ENCODE peak calls at places on chromosomes 4 and X, in nine cellular contexts. One of them, this sample, is unnamed.

GRCh38 chrX:22234380-22234779 is 38.3 kb upstream of the CBLL2 start:
- DNase-seq in kidney epithelial cell: no peak
- DNase-seq in CD14-positive monocyte: no peak
- DNase-seq in GM13977: no peak
- DNase-seq in IMR-90: no peak
- DNase-seq in GM23338: no peak
- DNase-seq in A549: no peak
- DNase-seq in left lung: no peak
- DNase-seq in tibial artery: no peak
- DNase-seq in this sample: no peak

GRCh38 chr4:176443117-176443516 is 123.4 kb downstream of the SPCS3 start:
- DNase-seq in left lung: no peak
- DNase-seq in GM13977: no peak
- DNase-seq in tibial artery: no peak
- DNase-seq in A549: peak
- DNase-seq in CD14-positive monocyte: no peak
- DNase-seq in IMR-90: peak
- DNase-seq in kidney epithelial cell: peak
- DNase-seq in GM23338: no peak
- DNase-seq in this sample: no peak

GRCh38 chrX:39928704-39929439 is 168.9 kb downstream of the BCOR start:
- DNase-seq in kidney epithelial cell: no peak
- DNase-seq in IMR-90: no peak
- DNase-seq in left lung: no peak
- DNase-seq in GM23338: no peak
- DNase-seq in GM13977: no peak
- DNase-seq in tibial artery: no peak
- DNase-seq in CD14-positive monocyte: no peak
- DNase-seq in A549: peak
- DNase-seq in this sample: no peak

GRCh38 chrX:103413981-103414380 is 37.6 kb downstream of the BEX3 start:
- DNase-seq in CD14-positive monocyte: no peak
- DNase-seq in GM13977: no peak
- DNase-seq in tibial artery: no peak
- DNase-seq in A549: no peak
- DNase-seq in IMR-90: no peak
- DNase-seq in left lung: no peak
- DNase-seq in GM23338: no peak
- DNase-seq in kidney epithelial cell: no peak
- DNase-seq in this sample: no peak

GRCh38 chr4:46856347-46856746 is 52.7 kb downstream of the COX7B2 start:
- DNase-seq in IMR-90: peak
- DNase-seq in tibial artery: no peak
- DNase-seq in A549: no peak
- DNase-seq in left lung: no peak
- DNase-seq in kidney epithelial cell: no peak
- DNase-seq in CD14-positive monocyte: no peak
- DNase-seq in GM23338: no peak
- DNase-seq in GM13977: no peak
- DNase-seq in this sample: no peak

GRCh38 chr4:96260071-96260682 is 420.3 kb downstream of the PDHA2 start:
- DNase-seq in kidney epithelial cell: no peak
- DNase-seq in GM23338: peak
- DNase-seq in tibial artery: no peak
- DNase-seq in A549: no peak
- DNase-seq in left lung: no peak
- DNase-seq in IMR-90: no peak
- DNase-seq in GM13977: no peak
- DNase-seq in CD14-positive monocyte: no peak
- DNase-seq in this sample: no peak

GRCh38 chr4:108601517-108601916 is 18.9 kb upstream of the RPL34 start:
- DNase-seq in left lung: no peak
- DNase-seq in CD14-positive monocyte: no peak
- DNase-seq in tibial artery: no peak
- DNase-seq in GM13977: no peak
- DNase-seq in IMR-90: no peak
- DNase-seq in kidney epithelial cell: no peak
- DNase-seq in A549: no peak
- DNase-seq in GM23338: no peak
- DNase-seq in this sample: no peak

GRCh38 chr4:25760518-25761157 is 102.2 kb downstream of the SEL1L3 start:
- DNase-seq in GM23338: no peak
- DNase-seq in A549: no peak
- DNase-seq in left lung: no peak
- DNase-seq in tibial artery: no peak
- DNase-seq in CD14-positive monocyte: peak
- DNase-seq in IMR-90: peak
- DNase-seq in kidney epithelial cell: no peak
- DNase-seq in GM13977: no peak
- DNase-seq in this sample: no peak

GRCh38 chr4:108045687-108046024 is 56.0 kb downstream of the HADH start:
- DNase-seq in IMR-90: no peak
- DNase-seq in GM13977: no peak
- DNase-seq in CD14-positive monocyte: no peak
- DNase-seq in GM23338: no peak
- DNase-seq in tibial artery: no peak
- DNase-seq in kidney epithelial cell: no peak
- DNase-seq in left lung: peak
- DNase-seq in A549: no peak
- DNase-seq in this sample: no peak

GRCh38 chr4:56311299-56311975 is 75.9 kb downstream of the AASDH start:
- DNase-seq in kidney epithelial cell: no peak
- DNase-seq in IMR-90: no peak
- DNase-seq in GM13977: no peak
- DNase-seq in GM23338: no peak
- DNase-seq in tibial artery: no peak
- DNase-seq in A549: no peak
- DNase-seq in left lung: no peak
- DNase-seq in CD14-positive monocyte: no peak
- DNase-seq in this sample: no peak

GRCh38 chrX:24259544-24260240 is 54.2 kb downstream of the SUPT20HL2 start:
- DNase-seq in IMR-90: peak
- DNase-seq in GM13977: peak
- DNase-seq in left lung: no peak
- DNase-seq in tibial artery: no peak
- DNase-seq in A549: peak
- DNase-seq in kidney epithelial cell: peak
- DNase-seq in CD14-positive monocyte: no peak
- DNase-seq in GM23338: peak
- DNase-seq in this sample: no peak

GRCh38 chr4:177494791-177495190 is 52.6 kb upstream of the AGA start:
- DNase-seq in CD14-positive monocyte: no peak
- DNase-seq in kidney epithelial cell: no peak
- DNase-seq in GM23338: no peak
- DNase-seq in GM13977: no peak
- DNase-seq in left lung: no peak
- DNase-seq in IMR-90: no peak
- DNase-seq in A549: no peak
- DNase-seq in tibial artery: no peak
- DNase-seq in this sample: no peak

GRCh38 chr4:99886146-99886545 is 8.1 kb downstream of the LAMTOR3 start:
- DNase-seq in left lung: no peak
- DNase-seq in A549: no peak
- DNase-seq in tibial artery: no peak
- DNase-seq in CD14-positive monocyte: no peak
- DNase-seq in GM13977: no peak
- DNase-seq in IMR-90: peak
- DNase-seq in kidney epithelial cell: no peak
- DNase-seq in GM23338: no peak
- DNase-seq in this sample: no peak

GRCh38 chrX:23332101-23332887 is 2.4 kb upstream of the PTCHD1 start:
- DNase-seq in GM23338: peak
- DNase-seq in kidney epithelial cell: no peak
- DNase-seq in left lung: no peak
- DNase-seq in tibial artery: peak
- DNase-seq in A549: no peak
- DNase-seq in IMR-90: no peak
- DNase-seq in CD14-positive monocyte: no peak
- DNase-seq in GM13977: peak
- DNase-seq in this sample: no peak

DNA sequence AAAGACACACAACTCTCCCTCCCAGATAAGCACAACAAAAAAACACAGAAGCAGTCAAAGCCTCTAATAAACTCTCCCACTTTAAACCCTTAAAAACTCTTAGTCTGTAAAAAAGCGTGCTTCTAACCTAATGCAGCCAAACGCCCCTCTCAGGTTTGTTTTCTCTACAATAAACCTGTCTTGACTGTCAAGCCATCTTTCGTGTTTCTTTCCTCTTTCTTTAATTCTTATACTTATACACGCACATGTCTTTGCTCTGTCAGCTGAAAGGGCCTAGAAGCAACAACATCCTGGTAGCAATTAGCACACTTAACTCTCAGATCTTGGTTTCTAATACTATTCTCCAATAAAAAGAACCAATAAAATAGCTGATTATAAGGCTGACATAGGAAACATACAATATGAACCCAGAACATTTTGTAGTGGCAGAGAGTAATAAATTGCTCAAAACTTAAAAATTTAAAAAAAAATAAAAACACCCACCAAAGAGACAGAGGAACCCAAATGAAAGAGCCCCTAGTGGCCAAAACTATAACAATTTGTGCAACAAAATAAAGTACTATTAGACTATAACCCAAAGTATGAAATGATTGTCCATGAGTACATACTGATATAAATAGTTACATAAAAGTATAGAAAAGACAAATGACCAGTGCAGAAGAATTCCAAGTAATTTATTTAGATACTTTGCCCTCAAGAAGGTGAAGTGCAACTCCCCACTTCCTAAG is 440.4 kb upstream of the ADGRL3 start:
- DNase-seq in tibial artery: no peak
- DNase-seq in CD14-positive monocyte: no peak
- DNase-seq in IMR-90: no peak
- DNase-seq in kidney epithelial cell: no peak
- DNase-seq in GM13977: no peak
- DNase-seq in left lung: no peak
- DNase-seq in A549: no peak
- DNase-seq in GM23338: peak
- DNase-seq in this sample: no peak
- TF ChIP-seq CTCF in tibial artery: no peak
- TF ChIP-seq CTCF in CD14-positive monocyte: no peak
- TF ChIP-seq CTCF in IMR-90: no peak
- TF ChIP-seq CTCF in kidney epithelial cell: no peak
- TF ChIP-seq CTCF in GM13977: peak
- TF ChIP-seq CTCF in left lung: no peak
- TF ChIP-seq CTCF in A549: no peak
- TF ChIP-seq CTCF in GM23338: no peak
- TF ChIP-seq CTCF in this sample: peak

GRCh38 chrX:48540015-48540350 is 469 bp downstream of the TBC1D25 start:
- DNase-seq in left lung: peak
- DNase-seq in kidney epithelial cell: no peak
- DNase-seq in tibial artery: no peak
- DNase-seq in A549: peak
- DNase-seq in CD14-positive monocyte: peak
- DNase-seq in GM13977: peak
- DNase-seq in IMR-90: peak
- DNase-seq in GM23338: no peak
- DNase-seq in this sample: no peak

GRCh38 chrX:48540480-48540879 is 966 bp downstream of the TBC1D25 start:
- DNase-seq in tibial artery: no peak
- DNase-seq in IMR-90: no peak
- DNase-seq in GM23338: no peak
- DNase-seq in CD14-positive monocyte: no peak
- DNase-seq in left lung: no peak
- DNase-seq in A549: no peak
- DNase-seq in GM13977: no peak
- DNase-seq in kidney epithelial cell: no peak
- DNase-seq in this sample: no peak

GRCh38 chrX:48541140-48541814 is 1.8 kb downstream of the TBC1D25 start:
- DNase-seq in GM23338: no peak
- DNase-seq in IMR-90: no peak
- DNase-seq in tibial artery: no peak
- DNase-seq in left lung: no peak
- DNase-seq in CD14-positive monocyte: no peak
- DNase-seq in A549: no peak
- DNase-seq in GM13977: no peak
- DNase-seq in kidney epithelial cell: no peak
- DNase-seq in this sample: no peak

GRCh38 chrX:48538641-48539344 is 721 bp upstream of the TBC1D25 start:
- DNase-seq in CD14-positive monocyte: no peak
- DNase-seq in left lung: no peak
- DNase-seq in kidney epithelial cell: no peak
- DNase-seq in GM13977: no peak
- DNase-seq in tibial artery: no peak
- DNase-seq in GM23338: no peak
- DNase-seq in IMR-90: no peak
- DNase-seq in A549: no peak
- DNase-seq in this sample: no peak

DNA sequence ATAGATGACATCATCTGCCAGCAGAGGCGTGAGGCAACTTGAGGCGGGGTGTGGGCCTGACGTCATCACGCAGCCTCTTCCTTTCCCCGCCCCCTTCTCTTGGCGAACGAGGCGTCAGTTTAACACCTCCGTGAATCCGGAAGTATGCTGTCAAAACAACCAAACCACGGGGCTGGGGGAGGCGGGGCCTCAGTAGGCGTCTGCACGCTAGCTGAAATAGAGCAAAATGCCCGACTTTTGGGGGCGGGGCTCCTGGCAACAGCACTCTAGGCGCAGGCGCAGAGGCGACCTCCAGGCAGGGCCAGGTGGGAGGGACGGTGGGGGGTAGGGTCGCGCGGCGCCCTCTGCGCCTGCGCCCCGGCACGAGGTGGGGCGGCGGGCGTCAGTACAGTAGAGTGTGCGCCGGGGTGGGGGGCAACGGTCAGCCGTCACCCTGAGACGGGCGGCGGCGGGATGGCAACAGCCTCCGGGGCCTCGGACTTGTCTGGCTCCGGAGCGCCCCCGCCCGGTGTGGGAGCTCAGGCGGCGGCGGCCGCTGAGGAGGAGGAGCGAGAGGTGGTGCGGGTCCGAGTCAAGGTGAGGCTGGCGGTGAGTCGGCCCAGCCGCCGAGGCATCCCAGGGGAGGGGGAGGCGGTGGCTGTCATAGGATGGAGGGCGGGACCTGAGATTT is at the start of gene TBC1D25:
- DNase-seq in tibial artery: peak
- DNase-seq in kidney epithelial cell: peak
- DNase-seq in GM23338: peak
- DNase-seq in CD14-positive monocyte: peak
- DNase-seq in GM13977: peak
- DNase-seq in left lung: peak
- DNase-seq in IMR-90: peak
- DNase-seq in A549: peak
- DNase-seq in this sample: peak
- TF ChIP-seq CTCF in tibial artery: peak
- TF ChIP-seq CTCF in kidney epithelial cell: peak
- TF ChIP-seq CTCF in GM23338: peak
- TF ChIP-seq CTCF in CD14-positive monocyte: peak
- TF ChIP-seq CTCF in GM13977: peak
- TF ChIP-seq CTCF in left lung: no peak
- TF ChIP-seq CTCF in IMR-90: peak
- TF ChIP-seq CTCF in A549: peak
- TF ChIP-seq CTCF in this sample: peak

GRCh38 chr4:183504064-183504929 is 561 bp upstream of the ING2 start:
- DNase-seq in CD14-positive monocyte: peak
- DNase-seq in left lung: peak
- DNase-seq in GM13977: peak
- DNase-seq in tibial artery: peak
- DNase-seq in kidney epithelial cell: peak
- DNase-seq in A549: peak
- DNase-seq in GM23338: peak
- DNase-seq in IMR-90: peak
- DNase-seq in this sample: peak
- TF ChIP-seq CTCF in CD14-positive monocyte: peak
- TF ChIP-seq CTCF in left lung: no peak
- TF ChIP-seq CTCF in GM13977: peak
- TF ChIP-seq CTCF in tibial artery: no peak
- TF ChIP-seq CTCF in kidney epithelial cell: peak
- TF ChIP-seq CTCF in A549: peak
- TF ChIP-seq CTCF in GM23338: peak
- TF ChIP-seq CTCF in IMR-90: peak
- TF ChIP-seq CTCF in this sample: peak

GRCh38 chrX:9724711-9725110 is 40.9 kb downstream of the GPR143 start:
- DNase-seq in IMR-90: peak
- DNase-seq in left lung: no peak
- DNase-seq in CD14-positive monocyte: no peak
- DNase-seq in GM13977: no peak
- DNase-seq in GM23338: no peak
- DNase-seq in A549: no peak
- DNase-seq in tibial artery: no peak
- DNase-seq in kidney epithelial cell: no peak
- DNase-seq in this sample: no peak
- TF ChIP-seq CTCF in IMR-90: peak
- TF ChIP-seq CTCF in left lung: no peak
- TF ChIP-seq CTCF in CD14-positive monocyte: no peak
- TF ChIP-seq CTCF in GM13977: no peak
- TF ChIP-seq CTCF in GM23338: peak
- TF ChIP-seq CTCF in A549: no peak
- TF ChIP-seq CTCF in tibial artery: no peak
- TF ChIP-seq CTCF in kidney epithelial cell: no peak
- TF ChIP-seq CTCF in this sample: peak

This sample was measured in chondrocyte.